ENCODE peak calls at places on chromosomes 4 and X, in seven cellular contexts. V is A172; B is hippocampal formation; C is stimulated activated CD4-positive, alpha-beta T cell treated with anti-CD3 and anti-CD28 coated beads, Interleukin-4, amount 100 ng/mL, for 48 hours; Z is endothelial cell; Q is RKO; R is T-helper 1 cell. G is an unnamed sample.

GRCh38 chr4:105186701-105187158 is 40.1 kb downstream of the TET2 start:
- DNase-seq in R (no peak), Z (no peak), V (peak; percentile 70), Q (peak; percentile 15), B (no peak), C (no peak), G (peak; percentile 65)

GRCh38 chr4:105274504-105274903 is 127.8 kb downstream of the TET2 start:
- DNase-seq in R (no peak), Q (no peak), Z (no peak), V (no peak), B (no peak), C (no peak), G (no peak)

GRCh38 chr4:163540448-163540847 is 46.0 kb downstream of the TMA16 start:
- DNase-seq in C (no peak), Z (no peak), B (no peak), V (no peak), R (no peak), Q (no peak), G (no peak)

GRCh38 chr4:107292979-107293378 is 256.9 kb upstream of the DKK2 start:
- DNase-seq in Z (no peak), Q (no peak), B (no peak), V (no peak), R (no peak), C (no peak), G (no peak)

GRCh38 chr4:15725608-15726007 is 22.7 kb downstream of the BST1 start:
- DNase-seq in Q (no peak), Z (no peak), B (no peak), V (no peak), R (no peak), C (no peak), G (no peak)

GRCh38 chr4:153758688-153759406 is 977 bp downstream of the RNF175 start:
- DNase-seq in C (no peak), Z (no peak), R (no peak), V (no peak), Q (no peak), B (no peak), G (no peak)

GRCh38 chrX:23644744-23645143 is 22.5 kb upstream of the PRDX4 start:
- DNase-seq in R (no peak), B (no peak), V (no peak), Z (no peak), C (no peak), Q (no peak), G (no peak)

GRCh38 chr4:3174371-3175338 is 74.3 kb upstream of the MSANTD1 start:
- DNase-seq in V (no peak), C (no peak), R (no peak), Q (no peak), Z (no peak), B (no peak), G (no peak)

GRCh38 chr4:84503495-84504437 is 4.7 kb upstream of the NKX6-1 start:
- DNase-seq in R (no peak), Z (peak; percentile 59), Q (peak; percentile 70), V (peak; percentile 60), C (no peak), B (peak; percentile 69), G (peak; percentile 64)

GRCh38 chrX:92247076-92247475 is 467.9 kb downstream of the PCDH11X start:
- DNase-seq in C (no peak), Z (no peak), Q (peak; percentile 18), R (no peak), B (no peak), V (no peak), G (peak; percentile 54)

GRCh38 chr4:175421506-175421905 is 390.6 kb downstream of the GPM6A start:
- DNase-seq in Q (peak; percentile 38), Z (no peak), V (peak; percentile 56), C (no peak), R (no peak), B (no peak), G (peak; percentile 61)

GRCh38 chrX:124362072-124362471 is 15.7 kb downstream of the SH2D1A start:
- DNase-seq in B (no peak), Z (no peak), V (no peak), C (no peak), R (no peak), Q (no peak), G (no peak)

GRCh38 chrX:50617183-50617582 is 146.6 kb upstream of the DGKK start:
- DNase-seq in R (no peak), C (no peak), B (no peak), Z (no peak), V (no peak), Q (no peak), G (no peak)

GRCh38 chrX:100648601-100649417 is 4.8 kb downstream of the SRPX2 start:
- DNase-seq in R (no peak), B (no peak), Q (no peak), C (no peak), V (no peak), Z (no peak), G (no peak)

GRCh38 chr4:14853186-14853946 is 148.9 kb upstream of the CPEB2 start:
- DNase-seq in R (no peak), B (no peak), V (peak; percentile 70), C (no peak), Q (peak; percentile 77), Z (no peak), G (no peak)

GRCh38 chr4:155249036-155249566 is 40.7 kb downstream of the NPY2R start:
- DNase-seq in B (no peak), V (no peak), Z (no peak), C (no peak), Q (no peak), R (no peak), G (no peak)

GRCh38 chrX:123833387-123833786 is 26.5 kb upstream of the XIAP start:
- DNase-seq in V (peak; percentile 33), Z (peak; percentile 53), C (peak; percentile 31), Q (peak; percentile 53), R (peak; percentile 36), B (peak; percentile 14), G (peak; percentile 59)

GRCh38 chr4:88690355-88690754 is 7.3 kb downstream of the NAP1L5 start:
- DNase-seq in Q (peak; percentile 53), R (no peak), C (no peak), Z (no peak), B (no peak), V (peak; percentile 26), G (peak; percentile 7)

GRCh38 chr4:25002679-25003078 is 28.1 kb downstream of the LGI2 start:
- DNase-seq in Q (no peak), Z (no peak), R (no peak), C (no peak), B (no peak), V (no peak), G (no peak)

GRCh38 chr4:60605651-60606354 is 594.3 kb upstream of the ADGRL3 start:
- DNase-seq in V (no peak), C (no peak), B (no peak), R (no peak), Q (no peak), Z (no peak), G (no peak)

GRCh38 chrX:150548251-150548650 is 20.2 kb upstream of the MTM1 start:
- DNase-seq in Z (no peak), V (no peak), B (no peak), C (no peak), R (no peak), Q (no peak), G (no peak)

GRCh38 chrX:96372313-96373046 is 312.2 kb upstream of the DIAPH2 start:
- DNase-seq in Z (peak; percentile 15), C (no peak), Q (peak; percentile 61), V (peak; percentile 21), R (no peak), B (peak; percentile 27), G (peak; percentile 25)

GRCh38 chr4:122003335-122003734 is 51.5 kb upstream of the TRPC3 start:
- DNase-seq in R (no peak), V (peak; percentile 18), B (no peak), C (peak; percentile 10), Q (peak; percentile 20), Z (peak; percentile 33), G (peak; percentile 6)